ENCODE peak calls at places on chromosome 19, in nine cellular contexts. Z is heart left ventricle; Y is adrenal gland; Q is Jurkat, Clone E6-1; R is CD8-positive, alpha-beta memory T cell; G is astrocyte of the spinal cord; B is bronchial epithelial cell; V is cardiac fibroblast; W is A673. L is an unnamed sample.
A peak's percentile ranks its signal among the peaks of the same experiment; 100 is the strongest.

GRCh38 chr19:45103200-45103624 is 10.2 kb downstream of the PPP1R37 start:
- DNase-seq in Z (no peak), Y (no peak), Q (no peak), R (peak; percentile 30), G (no peak), B (no peak), V (peak; percentile 43), W (peak; percentile 32), L (no peak)

GRCh38 chr19:40445945-40446784 is 2.0 kb upstream of the SERTAD3 start:
- DNase-seq in Z (no peak), Y (no peak), Q (no peak), R (no peak), G (no peak), B (peak; percentile 77), V (no peak), W (peak; percentile 30), L (no peak)

GRCh38 chr19:55461974-55462628 is 659 bp upstream of the ISOC2 start:
- DNase-seq in Z (no peak), Y (no peak), Q (no peak), R (no peak), G (peak; percentile 35), B (peak; percentile 35), V (peak; percentile 51), W (peak; percentile 51), L (no peak)

GRCh38 chr19:645912-646797 is 6.5 kb downstream of the FGF22 start:
- DNase-seq in Z (no peak), Y (no peak), Q (no peak), R (no peak), G (no peak), B (no peak), V (no peak), W (no peak), L (no peak)

GRCh38 chr19:49829721-49830120 is 11.6 kb downstream of the MED25 start:
- DNase-seq in Z (no peak), Y (no peak), Q (no peak), R (no peak), G (no peak), B (no peak), V (no peak), W (no peak), L (no peak)

GRCh38 chr19:48443731-48444128 is 2.1 kb upstream of the GRWD1 start:
- DNase-seq in Z (no peak), Y (no peak), Q (no peak), R (no peak), G (no peak), B (no peak), V (no peak), W (no peak), L (no peak)

GRCh38 chr19:46659151-46660007 is 1.6 kb downstream of the DACT3 start:
- DNase-seq in Z (peak; percentile 76), Y (no peak), Q (no peak), R (no peak), G (no peak), B (no peak), V (no peak), W (peak; percentile 33), L (no peak)

GRCh38 chr19:27780367-27781065 is 1432.4 kb downstream of the UQCRFS1 start:
- DNase-seq in Z (no peak), Y (peak; percentile 12), Q (no peak), R (no peak), G (no peak), B (no peak), V (no peak), W (no peak), L (no peak)

GRCh38 chr19:459724-460511 is 915 bp downstream of the SHC2 start:
- DNase-seq in Z (peak; percentile 71), Y (peak; percentile 70), Q (no peak), R (peak; percentile 3), G (peak; percentile 40), B (no peak), V (peak; percentile 20), W (peak; percentile 35), L (no peak)

GRCh38 chr19:41083516-41083915 is 4.7 kb upstream of the CYP2A13 start:
- DNase-seq in Z (no peak), Y (no peak), Q (no peak), R (no peak), G (no peak), B (peak; percentile 54), V (no peak), W (no peak), L (no peak)

GRCh38 chr19:17522988-17523872 is 11.8 kb downstream of the PGLS start:
- DNase-seq in Z (peak; percentile 73), Y (no peak), Q (peak; percentile 91), R (peak; percentile 45), G (no peak), B (no peak), V (no peak), W (no peak), L (no peak)

GRCh38 chr19:50556236-50557008 is 11.8 kb downstream of the LRRC4B start:
- DNase-seq in Z (peak; percentile 87), Y (peak; percentile 79), Q (peak; percentile 60), R (peak; percentile 48), G (peak; percentile 45), B (peak; percentile 3), V (peak; percentile 72), W (peak; percentile 86), L (peak; percentile 1)

GRCh38 chr19:46761418-46761831 is 15.2 kb upstream of the STRN4 start:
- DNase-seq in Z (no peak), Y (no peak), Q (no peak), R (no peak), G (peak; percentile 27), B (peak; percentile 37), V (peak; percentile 75), W (no peak), L (peak; percentile 54)

GRCh38 chr19:23071087-23071511 is 45.7 kb upstream of the ZNF730 start:
- DNase-seq in Z (peak; percentile 54), Y (peak; percentile 21), Q (no peak), R (no peak), G (peak; percentile 10), B (no peak), V (peak; percentile 16), W (peak; percentile 15), L (no peak)

GRCh38 chr19:12994701-12995595 is at the start of gene NFIX:
- DNase-seq in Z (peak; percentile 82), Y (peak; percentile 70), Q (no peak), R (peak; percentile 49), G (peak; percentile 64), B (no peak), V (peak; percentile 78), W (peak; percentile 76), L (no peak)

GRCh38 chr19:55391702-55392615 is 6.2 kb downstream of the RPL28 start:
- DNase-seq in Z (no peak), Y (no peak), Q (no peak), R (no peak), G (no peak), B (peak; percentile 69), V (no peak), W (no peak), L (no peak)

GRCh38 chr19:49451430-49452181 is at the start of gene PIH1D1:
- DNase-seq in Z (peak; percentile 98), Y (peak; percentile 99), Q (peak; percentile 100), R (peak; percentile 95), G (peak; percentile 99), B (peak; percentile 98), V (peak; percentile 99), W (peak; percentile 100), L (peak; percentile 96)

GRCh38 chr19:8259922-8260247 is 48.3 kb downstream of the CD320 start:
- DNase-seq in Z (no peak), Y (no peak), Q (no peak), R (no peak), G (no peak), B (no peak), V (no peak), W (no peak), L (no peak)

DNA sequence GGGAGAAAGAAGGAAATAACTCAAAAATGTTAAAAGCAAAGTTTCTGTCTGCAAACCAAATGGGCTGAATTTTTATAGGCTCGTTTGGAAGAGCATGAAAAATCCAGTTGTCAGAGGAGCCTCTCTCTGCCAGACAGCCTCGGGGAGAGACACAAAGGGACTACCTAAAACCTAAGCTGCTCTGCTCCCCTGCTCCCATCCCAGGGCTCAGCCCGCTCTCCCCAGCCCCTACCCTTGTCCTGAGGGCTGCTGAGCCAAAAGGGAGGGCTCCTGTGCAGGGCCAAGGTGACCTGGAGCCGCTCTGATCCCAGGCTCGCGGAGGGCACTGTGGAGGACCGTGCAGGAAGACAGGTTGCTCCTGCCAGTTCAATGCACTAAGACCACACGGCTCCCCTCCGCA is 96.7 kb upstream of the UQCRFS1 start:
- DNase-seq in Z (no peak), Y (no peak), Q (no peak), R (no peak), G (no peak), B (no peak), V (no peak), W (no peak), L (no peak)
- H3K4me3 ChIP-seq in Z (no peak overlapping the region), Y (no peak overlapping the region), Q (no peak overlapping the region), R (no peak overlapping the region), G (no peak overlapping the region), B (no peak overlapping the region), V (no peak overlapping the region), W (no peak overlapping the region), L (no peak overlapping the region)

GRCh38 chr19:11989112-11989456 is 24.2 kb downstream of the ZNF763 start:
- DNase-seq in Z (no peak), Y (no peak), Q (no peak), R (no peak), G (no peak), B (no peak), V (no peak), W (no peak), L (no peak)
- H3K4me3 ChIP-seq in Z (peak overlapping the region; percentile 90), Y (no peak overlapping the region), Q (peak overlapping the region; percentile 95), R (peak overlapping the region; percentile 64), G (no peak overlapping the region), B (no peak overlapping the region), V (peak overlapping the region; percentile 88), W (peak overlapping the region; percentile 65), L (peak overlapping the region; percentile 79)

DNA sequence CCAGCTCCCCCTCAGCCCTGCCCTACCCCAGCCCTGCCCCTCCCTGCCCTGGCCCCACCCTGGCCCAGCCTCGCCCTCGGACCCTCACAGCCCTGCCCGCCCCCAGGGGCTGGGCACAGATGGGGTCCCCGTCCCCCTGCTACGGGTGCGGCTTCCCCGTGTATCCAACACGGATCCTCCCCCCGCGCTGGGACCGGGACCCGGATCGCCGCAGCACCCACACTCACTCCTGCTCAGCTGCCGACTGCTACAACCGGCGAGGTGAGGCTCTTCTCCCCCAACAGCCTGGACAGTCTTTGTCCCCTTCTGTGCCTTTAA is 5.2 kb downstream of the SHFL start:
- DNase-seq in Z (no peak), Y (no peak), Q (no peak), R (no peak), G (no peak), B (no peak), V (no peak), W (no peak), L (no peak)
- H3K4me3 ChIP-seq in Z (no peak overlapping the region), Y (no peak overlapping the region), Q (no peak overlapping the region), R (no peak overlapping the region), G (no peak overlapping the region), B (no peak overlapping the region), V (no peak overlapping the region), W (no peak overlapping the region), L (no peak overlapping the region)

GRCh38 chr19:3366761-3367571 is 583 bp downstream of the NFIC start:
- DNase-seq in Z (peak; percentile 78), Y (peak; percentile 78), Q (no peak), R (no peak), G (peak; percentile 55), B (no peak), V (no peak), W (peak; percentile 74), L (no peak)
- H3K4me3 ChIP-seq in Z (peak overlapping the region; percentile 88), Y (peak overlapping the region; percentile 90), Q (peak overlapping the region; percentile 23), R (peak overlapping the region; percentile 22), G (peak overlapping the region; percentile 79), B (peak overlapping the region; percentile 86), V (peak overlapping the region; percentile 80), W (peak overlapping the region; percentile 78), L (peak overlapping the region; percentile 89)